ENCODE peak calls at places on chromosomes 6 and 20, in nine cellular contexts. One of them, this sample, is unnamed.
A peak's percentile ranks its signal among the peaks of the same experiment; 100 is the strongest.

GRCh38 chr6:145091827-145092164 is 643.5 kb downstream of the EPM2A start:
- DNase-seq in PC-3: no peak
- DNase-seq in A172: no peak
- DNase-seq in astrocyte of the spinal cord: no peak
- DNase-seq in epithelial cell of prostate: no peak
- DNase-seq in posterior cingulate gyrus: no peak
- DNase-seq in naive B cell: no peak
- DNase-seq in stimulated activated CD4-positive, alpha-beta T cell treated with anti-CD3 and anti-CD28 coated beads, Interleukin-15, amount 100 ng/mL, for 1 hour: no peak
- DNase-seq in left kidney: no peak
- DNase-seq in this sample: no peak

GRCh38 chr6:3247255-3248146 is 11.2 kb upstream of the PSMG4 start:
- DNase-seq in A172: peak; percentile 82
- DNase-seq in left kidney: peak; percentile 93
- DNase-seq in PC-3: peak; percentile 53
- DNase-seq in naive B cell: no peak
- DNase-seq in epithelial cell of prostate: no peak
- DNase-seq in astrocyte of the spinal cord: peak; percentile 95
- DNase-seq in stimulated activated CD4-positive, alpha-beta T cell treated with anti-CD3 and anti-CD28 coated beads, Interleukin-15, amount 100 ng/mL, for 1 hour: no peak
- DNase-seq in posterior cingulate gyrus: peak; percentile 81
- DNase-seq in this sample: peak; percentile 62

GRCh38 chr6:10424005-10424404 is 9.1 kb upstream of the TFAP2A start:
- DNase-seq in A172: no peak
- DNase-seq in posterior cingulate gyrus: no peak
- DNase-seq in epithelial cell of prostate: no peak
- DNase-seq in PC-3: no peak
- DNase-seq in astrocyte of the spinal cord: no peak
- DNase-seq in stimulated activated CD4-positive, alpha-beta T cell treated with anti-CD3 and anti-CD28 coated beads, Interleukin-15, amount 100 ng/mL, for 1 hour: no peak
- DNase-seq in left kidney: peak; percentile 29
- DNase-seq in naive B cell: no peak
- DNase-seq in this sample: no peak

GRCh38 chr20:9831032-9831431 is 7.8 kb downstream of the PAK5 start:
- DNase-seq in stimulated activated CD4-positive, alpha-beta T cell treated with anti-CD3 and anti-CD28 coated beads, Interleukin-15, amount 100 ng/mL, for 1 hour: no peak
- DNase-seq in naive B cell: no peak
- DNase-seq in left kidney: peak; percentile 2
- DNase-seq in A172: no peak
- DNase-seq in astrocyte of the spinal cord: no peak
- DNase-seq in PC-3: no peak
- DNase-seq in epithelial cell of prostate: no peak
- DNase-seq in posterior cingulate gyrus: no peak
- DNase-seq in this sample: no peak

GRCh38 chr6:71294121-71294523 is 5.5 kb downstream of the OGFRL1 start:
- DNase-seq in epithelial cell of prostate: no peak
- DNase-seq in astrocyte of the spinal cord: peak; percentile 97
- DNase-seq in PC-3: peak; percentile 74
- DNase-seq in posterior cingulate gyrus: no peak
- DNase-seq in naive B cell: no peak
- DNase-seq in left kidney: no peak
- DNase-seq in A172: peak; percentile 61
- DNase-seq in stimulated activated CD4-positive, alpha-beta T cell treated with anti-CD3 and anti-CD28 coated beads, Interleukin-15, amount 100 ng/mL, for 1 hour: no peak
- DNase-seq in this sample: no peak

GRCh38 chr6:96521625-96522468 is at the start of gene UFL1:
- DNase-seq in posterior cingulate gyrus: peak; percentile 89
- DNase-seq in astrocyte of the spinal cord: peak; percentile 94
- DNase-seq in A172: peak; percentile 87
- DNase-seq in stimulated activated CD4-positive, alpha-beta T cell treated with anti-CD3 and anti-CD28 coated beads, Interleukin-15, amount 100 ng/mL, for 1 hour: peak; percentile 91
- DNase-seq in epithelial cell of prostate: peak; percentile 51
- DNase-seq in left kidney: peak; percentile 98
- DNase-seq in naive B cell: peak; percentile 94
- DNase-seq in PC-3: peak; percentile 88
- DNase-seq in this sample: peak; percentile 97

GRCh38 chr20:55535366-55535765 is 470.0 kb downstream of the CBLN4 start:
- DNase-seq in stimulated activated CD4-positive, alpha-beta T cell treated with anti-CD3 and anti-CD28 coated beads, Interleukin-15, amount 100 ng/mL, for 1 hour: no peak
- DNase-seq in left kidney: no peak
- DNase-seq in A172: no peak
- DNase-seq in astrocyte of the spinal cord: no peak
- DNase-seq in PC-3: no peak
- DNase-seq in epithelial cell of prostate: no peak
- DNase-seq in naive B cell: no peak
- DNase-seq in posterior cingulate gyrus: no peak
- DNase-seq in this sample: no peak

GRCh38 chr6:20319520-20320357 is 81.9 kb upstream of the E2F3 start:
- DNase-seq in astrocyte of the spinal cord: no peak
- DNase-seq in A172: no peak
- DNase-seq in left kidney: no peak
- DNase-seq in stimulated activated CD4-positive, alpha-beta T cell treated with anti-CD3 and anti-CD28 coated beads, Interleukin-15, amount 100 ng/mL, for 1 hour: peak; percentile 49
- DNase-seq in epithelial cell of prostate: no peak
- DNase-seq in PC-3: no peak
- DNase-seq in posterior cingulate gyrus: no peak
- DNase-seq in naive B cell: peak; percentile 91
- DNase-seq in this sample: no peak

GRCh38 chr20:31720486-31721407 is 1.9 kb downstream of the BCL2L1 start:
- DNase-seq in A172: no peak
- DNase-seq in PC-3: peak; percentile 13
- DNase-seq in stimulated activated CD4-positive, alpha-beta T cell treated with anti-CD3 and anti-CD28 coated beads, Interleukin-15, amount 100 ng/mL, for 1 hour: no peak
- DNase-seq in epithelial cell of prostate: no peak
- DNase-seq in astrocyte of the spinal cord: no peak
- DNase-seq in left kidney: peak; percentile 72
- DNase-seq in naive B cell: no peak
- DNase-seq in posterior cingulate gyrus: no peak
- DNase-seq in this sample: no peak